ENCODE peak calls at places on chromosomes 11 and 22, in four cellular contexts. G, F, I and K are unnamed samples. For H3K27me3, the result is how much of the 10 kb centered on the place peaks cover.

GRCh38 chr22:43471186-43471585 is 59.4 kb downstream of the MPPED1 start:
- DNase-seq in G (no peak), I (no peak), F (no peak), K (no peak)

GRCh38 chr11:57711414-57712255 is at the start of gene MED19:
- DNase-seq in G (peak), F (peak), I (peak), K (peak)

GRCh38 chr22:30640839-30641430 is 5.4 kb downstream of the SLC35E4 start:
- DNase-seq in I (no peak), F (no peak), G (no peak), K (peak)

GRCh38 chr11:85575388-85575787 is 51.8 kb downstream of the DLG2 start:
- DNase-seq in I (no peak), G (no peak), F (no peak), K (no peak)

GRCh38 chr11:116192509-116193206 is 580.1 kb downstream of the BUD13 start:
- DNase-seq in I (peak), G (no peak), F (no peak), K (no peak)

GRCh38 chr22:43198936-43199335 is 12.0 kb upstream of the TTLL12 start:
- DNase-seq in I (no peak), G (no peak), F (no peak), K (no peak)

GRCh38 chr22:39317084-39317755 is 2.2 kb downstream of the RPL3 start:
- DNase-seq in G (no peak), F (peak), I (no peak), K (no peak)

GRCh38 chr11:107780136-107780535 is 68.3 kb upstream of the SLN start:
- DNase-seq in G (no peak), F (no peak), I (no peak), K (no peak)

GRCh38 chr22:20957118-20957690 is 9.9 kb upstream of the AIFM3 start:
- DNase-seq in F (peak), I (peak), G (peak), K (peak)

GRCh38 chr11:78941226-78941851 is 366.7 kb upstream of the NARS2 start:
- DNase-seq in G (no peak), F (peak), I (no peak), K (no peak)

GRCh38 chr11:63892233-63892632 is 24.7 kb downstream of the RCOR2 start:
- DNase-seq in G (no peak), I (peak), F (no peak), K (no peak)

GRCh38 chr11:28585007-28585406 is 476.8 kb downstream of the METTL15 start:
- DNase-seq in G (no peak), I (peak), F (no peak), K (no peak)

GRCh38 chr11:101128571-101129202 is 926 bp downstream of the PGR start:
- DNase-seq in G (peak), I (no peak), F (peak), K (peak)

GRCh38 chr11:117384045-117384444 is 56.4 kb downstream of the CEP164 start:
- DNase-seq in I (peak), G (peak), F (no peak), K (no peak)

GRCh38 chr11:112421854-112422253 is 161.2 kb upstream of the PLET1 start:
- DNase-seq in I (no peak), F (no peak), G (no peak), K (no peak)

GRCh38 chr11:95050595-95051202 is 1.5 kb downstream of the KDM4F start:
- DNase-seq in F (no peak), G (no peak), I (no peak), K (no peak)

GRCh38 chr22:48899523-48900326 is 927.9 kb downstream of the BRD1 start:
- DNase-seq in I (no peak), G (peak), F (no peak), K (no peak)

GRCh38 chr11:70729949-70730348 is 331.6 kb downstream of the CTTN start:
- DNase-seq in I (no peak), G (peak), F (no peak), K (no peak)

GRCh38 chr11:65583589-65583988 is 7.7 kb downstream of the EHBP1L1 start:
- DNase-seq in G (no peak), I (no peak), F (no peak), K (no peak)

GRCh38 chr11:47327949-47328348 is 24.6 kb downstream of the MYBPC3 start:
- DNase-seq in G (peak), F (no peak), I (no peak), K (no peak)

GRCh38 chr11:47329431-47329993 is 23.0 kb downstream of the MYBPC3 start:
- DNase-seq in I (no peak), F (peak), G (peak), K (no peak)

GRCh38 chr11:47327025-47327424 is 25.5 kb downstream of the MYBPC3 start:
- DNase-seq in G (peak), I (no peak), F (peak), K (no peak)

GRCh38 chr11:47330002-47330911 is 22.2 kb downstream of the MYBPC3 start:
- DNase-seq in I (no peak), F (peak), G (peak), K (peak)

GRCh38 chr11:47328449-47329390 is 23.8 kb downstream of the MYBPC3 start:
- DNase-seq in I (no peak), F (peak), G (peak), K (no peak)
- H3K27me3 ChIP-seq in I (under half), F (under half), G (under half), K (under half)

GRCh38 chr11:76663461-76663760 is 7.1 kb downstream of the LRRC32 start:
- DNase-seq in G (no peak), F (no peak), I (no peak), K (no peak)

GRCh38 chr11:76663912-76664440 is 6.6 kb downstream of the LRRC32 start:
- DNase-seq in G (peak), I (no peak), F (peak), K (no peak)

GRCh38 chr11:76665172-76665571 is 5.4 kb downstream of the LRRC32 start:
- DNase-seq in F (no peak), G (peak), I (no peak), K (no peak)

GRCh38 chr11:76665921-76666351 is 4.6 kb downstream of the LRRC32 start:
- DNase-seq in I (no peak), F (peak), G (peak), K (no peak)

GRCh38 chr11:76664578-76665061 is 5.9 kb downstream of the LRRC32 start:
- DNase-seq in G (peak), I (no peak), F (peak), K (no peak)
- H3K27ac ChIP-seq in G (no peak), I (no peak), F (peak), K (peak)

DNA sequence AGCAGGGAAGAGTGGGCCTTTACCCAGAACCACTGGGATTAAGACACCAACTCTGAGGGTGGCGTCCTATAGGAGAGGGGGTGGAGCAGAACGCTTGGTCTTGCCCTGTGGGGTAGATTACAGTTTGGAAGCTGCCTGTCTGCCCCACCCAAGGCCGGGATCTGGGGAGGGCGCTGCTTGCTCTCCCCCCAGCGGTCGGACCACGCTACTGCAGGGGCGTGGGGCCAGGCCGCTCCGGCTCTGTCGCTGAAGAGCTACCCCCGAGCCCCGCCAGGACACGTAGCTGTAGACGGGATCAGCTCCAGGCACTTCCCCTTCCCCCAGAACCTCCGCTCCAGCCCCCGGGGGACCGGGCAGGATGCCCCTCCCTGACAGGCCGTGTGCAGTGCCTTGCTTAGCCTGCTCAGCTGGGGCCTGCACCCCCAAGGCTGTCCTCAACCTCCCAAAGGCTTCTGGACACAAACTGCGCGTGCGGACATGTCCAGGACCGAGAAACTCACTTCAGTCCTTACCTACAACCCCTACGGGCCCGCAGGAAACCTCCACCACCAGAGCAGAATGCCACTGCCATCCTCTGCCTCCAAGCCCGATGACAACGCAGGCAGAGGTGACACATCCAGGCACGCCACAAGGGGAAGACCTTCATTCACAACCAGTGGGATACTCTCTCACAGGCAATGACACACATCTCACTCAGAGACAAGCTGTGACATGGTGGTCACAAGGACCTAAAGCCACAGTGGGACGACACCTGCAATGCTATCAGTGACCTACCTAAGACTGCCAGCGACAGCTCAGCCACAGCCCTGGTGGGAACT is 3.6 kb downstream of the AHNAK start:
- DNase-seq in F (peak), G (peak), I (peak), K (peak)
- H3K4me3 ChIP-seq in F (peak), G (peak), I (peak), K (peak)

DNA sequence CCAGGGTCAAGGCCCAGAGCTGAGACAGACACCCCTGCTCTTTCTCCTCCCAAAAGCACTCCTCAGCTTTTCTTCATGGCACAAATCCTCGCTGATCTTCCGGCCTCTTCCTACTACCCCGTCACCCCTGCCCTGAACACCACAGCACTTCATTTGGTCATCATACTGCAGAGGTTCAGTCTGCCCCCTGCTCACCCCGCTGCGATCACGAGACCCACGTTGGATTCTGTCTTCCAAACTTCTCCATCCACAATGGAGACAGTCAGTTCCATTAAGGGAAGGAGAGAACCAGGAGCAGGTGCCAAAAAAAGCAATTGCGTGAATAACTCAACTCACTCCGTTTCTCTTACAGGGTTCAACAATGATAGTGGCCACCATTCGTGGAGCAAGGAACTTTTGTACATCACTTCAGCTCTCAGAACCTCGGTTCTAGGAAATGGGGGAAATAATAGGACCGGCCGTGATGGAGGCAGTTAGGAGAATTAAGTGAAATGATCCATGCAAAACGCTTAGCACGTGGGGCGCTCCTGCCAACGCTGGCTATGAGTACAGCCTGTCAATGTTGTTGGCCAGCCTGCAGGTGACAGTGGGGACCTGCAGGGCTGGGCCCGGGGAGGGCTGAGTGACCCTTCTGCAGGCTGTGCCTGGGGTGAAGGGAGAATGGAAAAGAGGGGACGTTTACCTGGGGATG is 45.9 kb downstream of the MN1 start:
- DNase-seq in I (no peak), G (peak), F (peak), K (no peak)
- H3K27me3 ChIP-seq in I (under half), G (under half), F (under half), K (under half)